ENCODE peak calls at places on chromosomes 12 and 14, in ten cellular contexts. R, N, V, Y, B, C, H, S, L and D are unnamed samples.

GRCh38 chr14:24426912-24427536 is 2.4 kb downstream of the CBLN3 start:
- DNase-seq in V (peak), Y (no peak), S (no peak), C (no peak), B (no peak), R (no peak), L (no peak), H (no peak), N (no peak), D (no peak)

GRCh38 chr12:3743803-3744202 is 9.1 kb downstream of the CRACR2A start:
- DNase-seq in Y (no peak), R (no peak), N (no peak), V (no peak), H (no peak), C (no peak), B (no peak), S (no peak), L (peak), D (no peak)

GRCh38 chr14:26389646-26390508 is 208.0 kb downstream of the NOVA1 start:
- DNase-seq in H (peak), S (no peak), R (no peak), N (no peak), C (no peak), L (peak), B (peak), Y (no peak), V (no peak), D (no peak)

GRCh38 chr12:106780010-106780625 is 5.6 kb downstream of the RIC8B start:
- DNase-seq in R (peak), H (peak), S (no peak), V (no peak), L (no peak), B (no peak), C (no peak), N (no peak), Y (no peak), D (no peak)

GRCh38 chr14:55440385-55440784 is at the start of gene TBPL2:
- DNase-seq in C (no peak), B (no peak), V (no peak), H (no peak), N (no peak), S (no peak), Y (no peak), L (no peak), R (no peak), D (no peak)

GRCh38 chr12:114226241-114226928 is 179.6 kb downstream of the TBX5 start:
- DNase-seq in C (peak), N (no peak), V (no peak), B (no peak), S (no peak), R (no peak), Y (no peak), H (no peak), L (no peak), D (no peak)

GRCh38 chr12:98646165-98646764 is 1.2 kb downstream of the APAF1 start:
- DNase-seq in V (no peak), R (peak), L (no peak), H (peak), S (no peak), Y (no peak), C (peak), B (no peak), N (no peak), D (no peak)

GRCh38 chr12:67750528-67751183 is 102.1 kb downstream of the DYRK2 start:
- DNase-seq in R (no peak), Y (no peak), N (no peak), H (no peak), L (no peak), B (no peak), C (no peak), S (no peak), V (no peak), D (no peak)

GRCh38 chr12:111448831-111449790 is 43.4 kb downstream of the SH2B3 start:
- DNase-seq in R (no peak), S (no peak), L (no peak), V (no peak), B (no peak), N (no peak), Y (no peak), H (no peak), C (peak), D (no peak)